ENCODE peak calls at places on chromosomes 3 and 15, in four cellular contexts. S is prostate gland, R is A673, Z is brain microvascular endothelial cell. J is an unnamed sample.

GRCh38 chr3:14545251-14545635 is 5.1 kb upstream of the GRIP2 start:
- DNase-seq in S (no peak), R (no peak), Z (no peak), J (no peak)

GRCh38 chr15:34647569-34648334 is 64.3 kb upstream of the GOLGA8B start:
- DNase-seq in R (peak; percentile 8), S (no peak), Z (no peak), J (no peak)

GRCh38 chr15:41801850-41802455 is 25.9 kb upstream of the JMJD7 start:
- DNase-seq in Z (peak; percentile 45), R (no peak), S (no peak), J (no peak)

GRCh38 chr3:21356402-21356801 is 394.6 kb downstream of the ZNF385D start:
- DNase-seq in Z (peak; percentile 38), R (no peak), S (no peak), J (no peak)

GRCh38 chr3:197021231-197021630 is 8.4 kb downstream of the MELTF start:
- DNase-seq in R (no peak), S (no peak), Z (no peak), J (no peak)

GRCh38 chr15:72078887-72079286 is 39.1 kb downstream of the MYO9A start:
- DNase-seq in R (no peak), S (no peak), Z (no peak), J (no peak)

GRCh38 chr15:45471151-45471550 is 51.4 kb downstream of the SLC30A4 start:
- DNase-seq in Z (no peak), R (no peak), S (no peak), J (no peak)

GRCh38 chr15:58471341-58471740 is 39.5 kb downstream of the LIPC start:
- DNase-seq in S (no peak), R (peak; percentile 55), Z (no peak), J (no peak)

GRCh38 chr15:65818927-65819562 is 27.0 kb upstream of the DENND4A start:
- DNase-seq in R (no peak), Z (peak; percentile 16), S (no peak), J (no peak)

GRCh38 chr3:58899159-58899952 is 150.5 kb downstream of the CFAP20DC start:
- DNase-seq in S (no peak), R (no peak), Z (no peak), J (no peak)

GRCh38 chr3:31911124-31911523 is 69.9 kb downstream of the OSBPL10 start:
- DNase-seq in S (no peak), R (no peak), Z (no peak), J (no peak)

GRCh38 chr3:159082514-159082913 is 280.7 kb downstream of the MFSD1 start:
- DNase-seq in R (no peak), S (no peak), Z (peak; percentile 77), J (no peak)

GRCh38 chr3:14605070-14605469 is 46.5 kb upstream of the CCDC174 start:
- DNase-seq in S (no peak), R (no peak), Z (no peak), J (no peak)

GRCh38 chr3:109943181-109943580 is 605.8 kb upstream of the DPPA4 start:
- DNase-seq in R (no peak), S (no peak), Z (no peak), J (no peak)

GRCh38 chr15:81296218-81296617 is 27.7 kb downstream of the STARD5 start:
- DNase-seq in S (no peak), Z (no peak), R (no peak), J (no peak)

GRCh38 chr15:81298606-81299005 is 25.3 kb downstream of the STARD5 start:
- DNase-seq in Z (no peak), R (no peak), S (no peak), J (no peak)

GRCh38 chr15:81297147-81297572 is 26.8 kb downstream of the STARD5 start:
- DNase-seq in S (no peak), Z (no peak), R (peak; percentile 37), J (no peak)

GRCh38 chr15:81296673-81297072 is 27.3 kb downstream of the STARD5 start:
- DNase-seq in Z (no peak), S (no peak), R (peak; percentile 94), J (no peak)

DNA sequence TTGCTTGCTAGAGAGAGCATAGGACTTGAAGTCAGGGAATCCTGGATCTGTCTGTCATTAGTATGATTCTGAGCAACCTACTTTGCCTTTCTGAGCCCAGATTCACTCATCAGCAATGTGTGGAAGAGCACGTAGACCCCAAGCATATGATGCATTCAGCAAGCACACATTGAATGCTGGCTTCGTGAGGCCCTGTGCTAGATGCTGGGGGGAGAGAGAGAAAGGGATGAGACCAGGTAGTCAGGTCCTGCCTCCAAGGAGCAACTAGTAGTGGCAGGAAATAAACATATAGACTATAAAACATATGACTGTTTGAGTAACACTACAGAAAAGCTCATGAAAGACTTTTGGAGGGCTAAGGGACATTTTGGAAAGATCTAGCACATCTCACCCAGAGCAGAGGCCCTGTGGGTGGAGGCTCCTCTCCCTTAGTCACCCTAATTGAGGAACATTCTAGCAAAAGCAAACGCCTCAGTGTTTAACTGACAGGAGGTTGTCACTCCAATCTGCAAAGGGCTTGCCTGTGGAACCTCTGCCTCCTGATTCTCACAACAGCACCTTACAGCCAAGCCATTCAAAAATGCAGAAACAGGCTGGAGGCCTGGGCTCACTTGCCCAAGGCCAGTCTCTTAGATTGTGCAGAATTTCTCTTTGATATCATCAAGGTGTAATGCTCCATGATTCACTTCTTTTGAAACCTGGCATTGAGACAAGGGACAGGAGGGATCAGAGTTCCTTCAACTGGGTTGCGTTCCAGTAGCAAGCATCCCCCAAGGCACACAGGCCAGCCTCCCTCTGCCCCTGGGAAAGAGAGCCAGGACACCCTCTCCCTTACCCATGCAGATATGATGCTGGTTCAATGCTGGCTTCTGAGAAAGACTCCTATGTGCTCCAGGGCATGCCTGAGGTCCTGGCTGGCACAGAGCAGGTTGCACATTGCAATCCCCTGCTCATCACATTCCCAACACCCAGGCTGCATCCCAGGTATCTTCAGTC is 26.1 kb downstream of the STARD5 start:
- DNase-seq in R (no peak), S (no peak), Z (no peak), J (no peak)
- H3K4me3 ChIP-seq in R (no peak overlapping the region), S (peak overlapping the region; percentile 1), Z (no peak overlapping the region), J (no peak overlapping the region)

GRCh38 chr3:52123106-52123708 is 31.0 kb downstream of the POC1A start:
- DNase-seq in Z (peak; percentile 43), S (peak; percentile 68), R (peak; percentile 34), J (no peak)
- TF ChIP-seq CTCF in Z (peak; percentile 99), S (peak; percentile 87), R (peak; percentile 78), J (peak; percentile 94)

GRCh38 chr3:39810647-39811161 is 1.3 kb downstream of the MYRIP start:
- DNase-seq in R (no peak), Z (no peak), S (no peak), J (no peak)
- H3K4me3 ChIP-seq in R (no peak overlapping the region), Z (no peak overlapping the region), S (peak overlapping the region; percentile 47), J (peak overlapping the region; percentile 76)

GRCh38 chr15:80991446-80991845 is 1.8 kb upstream of the MESD start:
- DNase-seq in Z (no peak), S (no peak), R (no peak), J (no peak)
- TF ChIP-seq CTCF in Z (no peak), S (no peak), R (no peak), J (no peak)